ENCODE peak calls at places on chromosomes 16 and 17, in five cellular contexts. E is adrenal gland, M is right cardiac atrium, F is HTR-8/SVneo, U is neural progenitor cell. T is an unnamed sample.

GRCh38 chr17:55432358-55433028 is 10.9 kb upstream of the MMD start:
- DNase-seq in E (no peak), M (no peak), F (peak; percentile 24), U (no peak), T (no peak)

GRCh38 chr17:13332207-13332606 is 269.5 kb downstream of the HS3ST3A1 start:
- DNase-seq in M (no peak), U (no peak), E (no peak), F (no peak), T (no peak)

GRCh38 chr17:30996481-30996880 is 25.6 kb downstream of the RNF135 start:
- DNase-seq in F (no peak), E (no peak), U (no peak), M (no peak), T (no peak)

GRCh38 chr17:72244494-72244893 is 123.7 kb downstream of the SOX9 start:
- DNase-seq in U (no peak), E (no peak), F (peak; percentile 53), M (no peak), T (no peak)

GRCh38 chr17:64001091-64001579 is 3.0 kb downstream of the PRR29 start:
- DNase-seq in M (no peak), F (no peak), U (peak; percentile 0), E (no peak), T (no peak)

GRCh38 chr17:79282294-79282693 is 207.7 kb downstream of the ENGASE start:
- DNase-seq in E (no peak), M (no peak), U (no peak), F (no peak), T (no peak)

GRCh38 chr17:41910701-41911391 is 7.9 kb downstream of the ACLY start:
- DNase-seq in F (peak; percentile 59), M (no peak), U (no peak), E (peak; percentile 72), T (no peak)

GRCh38 chr16:49471038-49471727 is 97.6 kb downstream of the C16orf78 start:
- DNase-seq in U (no peak), F (no peak), E (no peak), M (no peak), T (peak; percentile 2)